ENCODE peak calls at places on chromosomes 3 and 15, in six cellular contexts. One of them, this sample, is unnamed.

GRCh38 chr3:169432692-169433432 is 230.7 kb downstream of the MECOM start:
- DNase-seq in glutamatergic neuron: no peak
- DNase-seq in activated naive CD4-positive, alpha-beta T cell: no peak
- DNase-seq in Jurkat, Clone E6-1: no peak
- DNase-seq in B cell: no peak
- DNase-seq in sciatic nerve: no peak
- DNase-seq in this sample: no peak

GRCh38 chr3:10596746-10597448 is 91.5 kb upstream of the ATP2B2 start:
- DNase-seq in glutamatergic neuron: no peak
- DNase-seq in activated naive CD4-positive, alpha-beta T cell: no peak
- DNase-seq in Jurkat, Clone E6-1: no peak
- DNase-seq in B cell: no peak
- DNase-seq in sciatic nerve: no peak
- DNase-seq in this sample: no peak

GRCh38 chr15:78007965-78008886 is 69.3 kb downstream of the TBC1D2B start:
- DNase-seq in glutamatergic neuron: no peak
- DNase-seq in activated naive CD4-positive, alpha-beta T cell: no peak
- DNase-seq in Jurkat, Clone E6-1: no peak
- DNase-seq in B cell: no peak
- DNase-seq in sciatic nerve: peak; percentile 86
- DNase-seq in this sample: no peak

GRCh38 chr15:64635486-64635815 is 139.9 kb downstream of the RBPMS2 start:
- DNase-seq in glutamatergic neuron: no peak
- DNase-seq in activated naive CD4-positive, alpha-beta T cell: no peak
- DNase-seq in Jurkat, Clone E6-1: no peak
- DNase-seq in B cell: no peak
- DNase-seq in sciatic nerve: no peak
- DNase-seq in this sample: no peak

GRCh38 chr3:79467721-79468120 is 300.1 kb downstream of the ROBO1 start:
- DNase-seq in glutamatergic neuron: no peak
- DNase-seq in activated naive CD4-positive, alpha-beta T cell: no peak
- DNase-seq in Jurkat, Clone E6-1: no peak
- DNase-seq in B cell: no peak
- DNase-seq in sciatic nerve: no peak
- DNase-seq in this sample: no peak

GRCh38 chr3:190229632-190230424 is 92.4 kb downstream of the CLDN1 start:
- DNase-seq in glutamatergic neuron: no peak
- DNase-seq in activated naive CD4-positive, alpha-beta T cell: no peak
- DNase-seq in Jurkat, Clone E6-1: no peak
- DNase-seq in B cell: no peak
- DNase-seq in sciatic nerve: no peak
- DNase-seq in this sample: no peak

GRCh38 chr15:29430831-29431230 is 161.2 kb upstream of the NSMCE3 start:
- DNase-seq in glutamatergic neuron: no peak
- DNase-seq in activated naive CD4-positive, alpha-beta T cell: no peak
- DNase-seq in Jurkat, Clone E6-1: no peak
- DNase-seq in B cell: no peak
- DNase-seq in sciatic nerve: no peak
- DNase-seq in this sample: no peak

GRCh38 chr3:43097681-43098080 is 8.2 kb downstream of the POMGNT2 start:
- DNase-seq in glutamatergic neuron: no peak
- DNase-seq in activated naive CD4-positive, alpha-beta T cell: no peak
- DNase-seq in Jurkat, Clone E6-1: no peak
- DNase-seq in B cell: no peak
- DNase-seq in sciatic nerve: no peak
- DNase-seq in this sample: no peak

GRCh38 chr3:16884084-16884747 is 539 bp upstream of the PLCL2 start:
- DNase-seq in glutamatergic neuron: peak; percentile 92
- DNase-seq in activated naive CD4-positive, alpha-beta T cell: peak; percentile 60
- DNase-seq in Jurkat, Clone E6-1: no peak
- DNase-seq in B cell: peak; percentile 88
- DNase-seq in sciatic nerve: peak; percentile 86
- DNase-seq in this sample: peak; percentile 49

This sample was measured in DND-41.